ENCODE peak calls at places on chromosomes 5 and 9, in eight cellular contexts. U is tibial artery, J is stomach, K is mucosa of descending colon, C is sigmoid colon, P is mammary epithelial cell, E is A549, L is colonic mucosa. T is an unnamed sample.

GRCh38 chr5:128632264-128632663 is 94.2 kb upstream of the FBN2 start:
- DNase-seq in U (no peak), J (no peak), K (no peak), C (no peak), P (no peak), E (no peak), L (no peak), T (peak)

GRCh38 chr9:72384710-72385475 is 19.9 kb upstream of the ZFAND5 start:
- DNase-seq in U (no peak), J (no peak), K (no peak), C (no peak), P (peak), E (no peak), L (no peak), T (no peak)

GRCh38 chr9:92406506-92406905 is 2.1 kb upstream of the OGN start:
- DNase-seq in U (peak), J (no peak), K (no peak), C (peak), P (no peak), E (no peak), L (peak), T (peak)

GRCh38 chr5:180086816-180087426 is 15.4 kb upstream of the RNF130 start:
- DNase-seq in U (no peak), J (no peak), K (no peak), C (no peak), P (no peak), E (no peak), L (no peak), T (no peak)

GRCh38 chr5:154437281-154437965 is 8.4 kb upstream of the SAP30L start:
- DNase-seq in U (no peak), J (no peak), K (no peak), C (no peak), P (no peak), E (no peak), L (no peak), T (no peak)

GRCh38 chr9:72858089-72858912 is 94.6 kb downstream of the ALDH1A1 start:
- DNase-seq in U (no peak), J (peak), K (no peak), C (no peak), P (no peak), E (peak), L (no peak), T (peak)

GRCh38 chr9:20495133-20495532 is 127.2 kb downstream of the MLLT3 start:
- DNase-seq in U (no peak), J (no peak), K (no peak), C (no peak), P (no peak), E (no peak), L (no peak), T (no peak)

GRCh38 chr9:98599566-98599965 is 109.2 kb downstream of the GABBR2 start:
- DNase-seq in U (no peak), J (no peak), K (no peak), C (no peak), P (no peak), E (no peak), L (no peak), T (no peak)

GRCh38 chr5:91162534-91163381 is 220.4 kb downstream of the ARRDC3 start:
- DNase-seq in U (peak), J (peak), K (peak), C (peak), P (peak), E (peak), L (peak), T (peak)

GRCh38 chr5:6722015-6722414 is 8.8 kb downstream of the TENT4A start:
- DNase-seq in U (peak), J (no peak), K (no peak), C (no peak), P (no peak), E (no peak), L (no peak), T (no peak)

GRCh38 chr9:126706698-126707053 is 92.9 kb downstream of the LMX1B start:
- DNase-seq in U (no peak), J (no peak), K (no peak), C (no peak), P (no peak), E (no peak), L (no peak), T (no peak)

GRCh38 chr9:37215456-37216229 is 95.3 kb downstream of the ZCCHC7 start:
- DNase-seq in U (no peak), J (no peak), K (no peak), C (no peak), P (peak), E (no peak), L (no peak), T (peak)

GRCh38 chr5:132293992-132294727 is at the start of gene SLC22A4:
- DNase-seq in U (peak), J (peak), K (peak), C (peak), P (peak), E (peak), L (peak), T (peak)

GRCh38 chr5:10201223-10201868 is 48.3 kb downstream of the ATPSCKMT start:
- DNase-seq in U (peak), J (no peak), K (no peak), C (no peak), P (no peak), E (no peak), L (no peak), T (peak)

GRCh38 chr9:34601883-34602570 is 9.9 kb downstream of the RPP25L start:
- DNase-seq in U (no peak), J (no peak), K (no peak), C (no peak), P (no peak), E (no peak), L (no peak), T (no peak)

GRCh38 chr5:173408946-173409345 is 80.7 kb upstream of the STC2 start:
- DNase-seq in U (no peak), J (no peak), K (no peak), C (no peak), P (no peak), E (no peak), L (no peak), T (no peak)

GRCh38 chr5:17080361-17080760 is 137.1 kb upstream of the BASP1 start:
- DNase-seq in U (no peak), J (no peak), K (no peak), C (no peak), P (no peak), E (no peak), L (no peak), T (no peak)

GRCh38 chr5:54637654-54638053 is 120.1 kb downstream of the SNX18 start:
- DNase-seq in U (peak), J (peak), K (no peak), C (peak), P (peak), E (no peak), L (no peak), T (peak)

GRCh38 chr5:67495072-67495471 is 298.5 kb upstream of the CD180 start:
- DNase-seq in U (no peak), J (no peak), K (no peak), C (no peak), P (no peak), E (no peak), L (no peak), T (no peak)

GRCh38 chr9:123615381-123615780 is 259.4 kb downstream of the CRB2 start:
- DNase-seq in U (no peak), J (no peak), K (no peak), C (no peak), P (no peak), E (no peak), L (no peak), T (no peak)

GRCh38 chr5:17401509-17402290 is 96.3 kb upstream of the TAF11L2 start:
- DNase-seq in U (no peak), J (no peak), K (no peak), C (no peak), P (no peak), E (no peak), L (no peak), T (no peak)

GRCh38 chr5:168782172-168782571 is 203.0 kb upstream of the PANK3 start:
- DNase-seq in U (no peak), J (no peak), K (no peak), C (no peak), P (no peak), E (no peak), L (no peak), T (no peak)

GRCh38 chr5:115209279-115209678 is 39.6 kb upstream of the TRIM36 start:
- DNase-seq in U (peak), J (no peak), K (no peak), C (no peak), P (no peak), E (no peak), L (no peak), T (peak)

GRCh38 chr9:93940951-93941350 is 14.2 kb downstream of the BARX1 start:
- DNase-seq in U (no peak), J (no peak), K (no peak), C (no peak), P (no peak), E (no peak), L (no peak), T (no peak)

GRCh38 chr9:2059131-2059929 is 44.2 kb downstream of the SMARCA2 start:
- DNase-seq in U (no peak), J (no peak), K (no peak), C (no peak), P (no peak), E (no peak), L (no peak), T (no peak)

GRCh38 chr5:168818586-168818985 is 239.4 kb upstream of the PANK3 start:
- DNase-seq in U (no peak), J (no peak), K (no peak), C (no peak), P (no peak), E (no peak), L (no peak), T (no peak)

GRCh38 chr9:133992780-133993634 is 883 bp upstream of the VAV2 start:
- DNase-seq in U (peak), J (peak), K (peak), C (peak), P (peak), E (peak), L (peak), T (peak)

GRCh38 chr9:35798658-35799366 is 7.4 kb downstream of the NPR2 start:
- DNase-seq in U (no peak), J (no peak), K (no peak), C (no peak), P (peak), E (no peak), L (no peak), T (peak)

GRCh38 chr5:685262-686171 is 7.6 kb downstream of the TPPP start:
- DNase-seq in U (no peak), J (peak), K (peak), C (peak), P (no peak), E (no peak), L (no peak), T (no peak)

GRCh38 chr9:130433168-130433946 is 11.4 kb upstream of the ASS1 start:
- DNase-seq in U (no peak), J (no peak), K (peak), C (no peak), P (peak), E (peak), L (no peak), T (peak)

GRCh38 chr5:78075301-78075700 is 219.2 kb downstream of the AP3B1 start:
- DNase-seq in U (no peak), J (no peak), K (no peak), C (no peak), P (no peak), E (no peak), L (no peak), T (no peak)

GRCh38 chr9:23814243-23814642 is 11.8 kb downstream of the ELAVL2 start:
- DNase-seq in U (no peak), J (no peak), K (no peak), C (no peak), P (no peak), E (no peak), L (no peak), T (no peak)

GRCh38 chr9:69755205-69755604 is 4.6 kb downstream of the PTAR1 start:
- DNase-seq in U (no peak), J (no peak), K (no peak), C (no peak), P (no peak), E (no peak), L (no peak), T (no peak)

GRCh38 chr5:171692936-171693335 is 92.7 kb upstream of the SMIM23 start:
- DNase-seq in U (no peak), J (no peak), K (no peak), C (no peak), P (no peak), E (no peak), L (no peak), T (no peak)

GRCh38 chr9:118761016-118761790 is 608.0 kb downstream of the BRINP1 start:
- DNase-seq in U (no peak), J (no peak), K (no peak), C (no peak), P (no peak), E (no peak), L (no peak), T (no peak)

GRCh38 chr5:154479160-154479943 is 1.3 kb upstream of the HAND1 start:
- DNase-seq in U (no peak), J (no peak), K (no peak), C (no peak), P (no peak), E (no peak), L (no peak), T (no peak)

GRCh38 chr9:107734231-107735014 is 244.9 kb upstream of the KLF4 start:
- DNase-seq in U (peak), J (no peak), K (peak), C (peak), P (peak), E (no peak), L (no peak), T (peak)

GRCh38 chr5:43296835-43297234 is 16.4 kb downstream of the HMGCS1 start:
- DNase-seq in U (no peak), J (no peak), K (no peak), C (no peak), P (no peak), E (no peak), L (no peak), T (no peak)

GRCh38 chr5:43298459-43298858 is 14.8 kb downstream of the HMGCS1 start:
- DNase-seq in U (no peak), J (no peak), K (no peak), C (no peak), P (no peak), E (no peak), L (no peak), T (no peak)

GRCh38 chr5:43303242-43303641 is 10.0 kb downstream of the HMGCS1 start:
- DNase-seq in U (no peak), J (no peak), K (no peak), C (no peak), P (no peak), E (no peak), L (no peak), T (no peak)

GRCh38 chr5:43301653-43302091 is 11.5 kb downstream of the HMGCS1 start:
- DNase-seq in U (no peak), J (no peak), K (no peak), C (no peak), P (no peak), E (no peak), L (no peak), T (no peak)

DNA sequence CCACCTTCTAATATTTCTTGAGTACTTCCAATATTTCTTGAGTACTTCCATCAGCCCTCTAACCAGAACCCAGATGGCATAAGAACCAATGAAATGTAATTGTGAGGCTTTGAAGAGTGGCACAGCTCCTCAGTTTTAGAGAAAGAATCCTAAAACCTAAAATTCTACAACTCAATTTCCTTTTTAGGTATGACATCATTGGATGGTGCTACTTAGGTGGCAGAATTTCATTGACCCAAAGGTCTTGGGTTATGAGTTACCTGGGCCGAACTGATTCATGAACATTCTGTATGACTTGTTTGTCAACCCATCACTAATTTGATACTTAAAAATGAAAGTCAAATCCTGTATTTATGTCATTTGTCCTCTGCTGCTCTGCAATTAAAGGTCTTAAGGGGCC is 13.1 kb downstream of the HMGCS1 start:
- DNase-seq in U (no peak), J (no peak), K (no peak), C (no peak), P (no peak), E (no peak), L (no peak), T (no peak)
- TF ChIP-seq CTCF in U (no peak), J (no peak), K (no peak), C (no peak), P (no peak), E (no peak), L (no peak), T (no peak)

GRCh38 chr5:36689225-36689624 is 82.8 kb downstream of the SLC1A3 start:
- DNase-seq in U (no peak), J (no peak), K (no peak), C (no peak), P (peak), E (no peak), L (no peak), T (no peak)

GRCh38 chr5:36688722-36689121 is 82.3 kb downstream of the SLC1A3 start:
- DNase-seq in U (no peak), J (no peak), K (no peak), C (no peak), P (no peak), E (peak), L (no peak), T (no peak)

GRCh38 chr5:36691241-36691640 is 84.8 kb downstream of the SLC1A3 start:
- DNase-seq in U (no peak), J (no peak), K (no peak), C (no peak), P (no peak), E (no peak), L (no peak), T (no peak)

GRCh38 chr5:36691993-36692392 is 85.6 kb downstream of the SLC1A3 start:
- DNase-seq in U (no peak), J (no peak), K (no peak), C (no peak), P (no peak), E (no peak), L (no peak), T (no peak)

GRCh38 chr5:36690041-36690941 is 83.9 kb downstream of the SLC1A3 start:
- DNase-seq in U (peak), J (peak), K (peak), C (peak), P (peak), E (peak), L (peak), T (peak)
- H3K4me3 ChIP-seq in U (peak), J (peak), K (no peak), C (peak), P (peak), E (peak), L (peak), T (peak)

DNA sequence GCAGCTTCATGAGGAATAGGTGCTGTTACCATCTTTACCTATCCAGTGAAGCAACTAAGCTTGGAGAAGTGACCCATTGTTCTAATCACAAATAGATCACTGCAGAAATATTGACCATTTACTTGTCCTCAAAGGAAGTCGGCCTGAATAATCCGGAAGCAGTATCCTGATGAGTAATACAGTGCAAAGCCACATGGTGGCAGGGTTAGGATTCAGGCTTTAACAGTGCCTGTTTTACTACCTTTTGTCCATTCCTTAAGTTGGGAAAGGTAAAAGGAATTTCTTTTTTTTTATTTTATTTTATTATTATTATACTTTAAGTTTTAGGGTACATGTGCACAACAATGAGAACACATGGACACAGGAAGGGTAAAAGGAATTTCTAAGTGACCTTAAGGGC is 336.3 kb downstream of the KDM4C start:
- DNase-seq in U (no peak), J (no peak), K (no peak), C (no peak), P (peak), E (no peak), L (no peak), T (peak)
- TF ChIP-seq CTCF in U (no peak), J (no peak), K (peak), C (no peak), P (peak), E (peak), L (peak), T (peak)

GRCh38 chr5:65062684-65063083 is 294.0 kb downstream of the CWC27 start:
- DNase-seq in U (peak), J (no peak), K (no peak), C (peak), P (peak), E (peak), L (peak), T (peak)
- H3K4me3 ChIP-seq in U (no peak), J (no peak), K (no peak), C (no peak), P (no peak), E (no peak), L (no peak), T (no peak)

GRCh38 chr9:131500939-131501541 is 1.7 kb upstream of the POMT1 start:
- DNase-seq in U (peak), J (no peak), K (no peak), C (no peak), P (peak), E (no peak), L (no peak), T (peak)

GRCh38 chr9:131502781-131503625 is at the start of gene POMT1:
- DNase-seq in U (peak), J (peak), K (peak), C (peak), P (peak), E (peak), L (peak), T (peak)

GRCh38 chr9:131500377-131500776 is 2.3 kb upstream of the POMT1 start:
- DNase-seq in U (no peak), J (no peak), K (no peak), C (no peak), P (peak), E (no peak), L (no peak), T (no peak)

GRCh38 chr9:131505012-131505411 is 2.3 kb downstream of the POMT1 start:
- DNase-seq in U (no peak), J (no peak), K (no peak), C (no peak), P (no peak), E (no peak), L (no peak), T (no peak)

GRCh38 chr9:131503626-131504465 is 1.1 kb downstream of the POMT1 start:
- DNase-seq in U (no peak), J (no peak), K (no peak), C (no peak), P (peak), E (peak), L (no peak), T (no peak)
- TF ChIP-seq CTCF in U (no peak), J (no peak), K (no peak), C (no peak), P (peak), E (no peak), L (no peak), T (no peak)

DNA sequence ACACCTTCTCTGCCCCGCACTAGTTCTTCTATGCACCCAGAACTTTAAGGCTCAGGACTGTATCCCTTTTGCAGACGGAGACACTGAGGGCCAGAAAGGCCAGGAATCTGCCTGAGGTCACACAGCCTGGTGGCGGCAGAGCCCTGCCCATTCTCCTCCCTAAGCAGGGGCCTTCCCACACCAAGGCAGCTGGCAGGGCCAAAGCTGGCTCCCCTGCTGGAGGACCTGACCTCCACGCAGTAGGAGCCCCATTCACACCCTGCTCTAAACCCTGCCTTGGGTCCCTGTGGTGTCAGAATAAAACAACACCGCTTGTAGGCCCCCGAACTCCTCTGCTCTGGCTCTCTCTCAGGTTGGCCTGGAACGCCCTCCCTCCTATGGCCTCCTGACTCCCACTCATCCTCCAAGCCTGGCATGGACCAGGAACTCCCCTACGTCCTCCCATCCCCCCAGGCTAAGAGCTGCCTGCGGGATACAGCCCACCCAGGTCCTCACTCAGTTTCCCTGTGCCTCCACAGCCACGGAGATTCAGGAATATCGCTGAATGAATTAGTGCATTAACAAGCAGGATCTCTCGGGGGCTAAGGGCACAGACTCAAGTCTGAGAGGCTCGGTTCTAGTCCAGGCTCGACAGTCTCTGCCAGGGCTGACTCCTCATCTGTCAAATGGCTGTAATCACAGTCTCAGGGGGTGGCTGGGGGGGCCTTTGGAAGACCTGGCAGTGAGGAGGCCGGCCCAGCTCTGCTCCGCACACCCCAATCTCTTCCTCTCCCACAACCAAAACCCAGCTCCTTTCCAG is 2.8 kb downstream of the ST6GALNAC6 start:
- DNase-seq in U (no peak), J (no peak), K (no peak), C (peak), P (no peak), E (no peak), L (peak), T (no peak)
- H3K4me3 ChIP-seq in U (peak), J (peak), K (no peak), C (peak), P (no peak), E (no peak), L (no peak), T (peak)

GRCh38 chr5:116237917-116238502 is 153.2 kb downstream of the COMMD10 start:
- DNase-seq in U (no peak), J (no peak), K (no peak), C (no peak), P (no peak), E (no peak), L (no peak), T (peak)
- TF ChIP-seq CTCF in U (no peak), J (no peak), K (no peak), C (no peak), P (peak), E (no peak), L (no peak), T (peak)

T was measured in fibroblast of pulmonary artery.